ENCODE peak calls at places on chromosome 12, in four cellular contexts. M is tibial artery, R is tibial nerve, Y is thoracic aorta. O is an unnamed sample.

GRCh38 chr12:117277875-117278274 is 83.6 kb downstream of the NOS1 start:
- DNase-seq in R (no peak), Y (no peak), M (no peak), O (no peak)

GRCh38 chr12:77686760-77687159 is 143.9 kb upstream of the NAV3 start:
- DNase-seq in R (no peak), Y (no peak), M (no peak), O (no peak)

GRCh38 chr12:64826234-64826633 is 1.8 kb downstream of the TBC1D30 start:
- DNase-seq in R (peak; percentile 22), M (no peak), Y (no peak), O (no peak)

GRCh38 chr12:97323154-97323553 is 139.4 kb upstream of the RMST start:
- DNase-seq in M (no peak), Y (no peak), R (no peak), O (no peak)

GRCh38 chr12:98373982-98374381 is 141.4 kb upstream of the TMPO start:
- DNase-seq in Y (no peak), M (no peak), R (no peak), O (peak; percentile 53)

GRCh38 chr12:105748806-105749600 is 389.8 kb downstream of the NUAK1 start:
- DNase-seq in R (peak; percentile 12), Y (peak; percentile 56), M (peak; percentile 51), O (no peak)

GRCh38 chr12:109996483-109996853 is 300 bp upstream of the GIT2 start:
- DNase-seq in M (no peak), Y (no peak), R (no peak), O (no peak)

GRCh38 chr12:99960312-99960711 is 24.4 kb downstream of the ANKS1B start:
- DNase-seq in R (no peak), M (no peak), Y (no peak), O (peak; percentile 5)

GRCh38 chr12:127238061-127238460 is 1028.9 kb upstream of the TMEM132C start:
- DNase-seq in Y (no peak), M (no peak), R (no peak), O (no peak)

GRCh38 chr12:111178194-111179081 is 190.5 kb downstream of the PHETA1 start:
- DNase-seq in R (no peak), Y (no peak), M (no peak), O (no peak)

GRCh38 chr12:115451785-115452736 is 768.1 kb upstream of the TBX3 start:
- DNase-seq in M (no peak), Y (no peak), R (no peak), O (peak; percentile 53)

GRCh38 chr12:50567926-50568325 is 63.1 kb downstream of the DIP2B start:
- DNase-seq in M (no peak), Y (no peak), R (no peak), O (no peak)

GRCh38 chr12:49546481-49546880 is 7.7 kb downstream of the KCNH3 start:
- DNase-seq in R (no peak), M (no peak), Y (no peak), O (no peak)

GRCh38 chr12:70091021-70091521 is 152.2 kb upstream of the CNOT2 start:
- DNase-seq in Y (no peak), M (no peak), R (no peak), O (no peak)

GRCh38 chr12:107903377-107904061 is 129.0 kb downstream of the ASCL4 start:
- DNase-seq in R (no peak), M (no peak), Y (no peak), O (no peak)

GRCh38 chr12:44709166-44709565 is 166.9 kb downstream of the NELL2 start:
- DNase-seq in Y (no peak), R (no peak), M (no peak), O (no peak)

GRCh38 chr12:6074979-6075585 is 49.4 kb downstream of the VWF start:
- DNase-seq in R (no peak), M (no peak), Y (no peak), O (no peak)

GRCh38 chr12:82874935-82875334 is 188.2 kb downstream of the TMTC2 start:
- DNase-seq in Y (no peak), M (no peak), R (no peak), O (no peak)

GRCh38 chr12:851343-851742 is 98.2 kb downstream of the RAD52 start:
- DNase-seq in M (no peak), Y (no peak), R (no peak), O (no peak)

GRCh38 chr12:108457006-108457733 is 57.9 kb upstream of the FICD start:
- DNase-seq in R (peak; percentile 15), Y (no peak), M (no peak), O (peak; percentile 52)

GRCh38 chr12:106118278-106118820 is 20.4 kb downstream of the NUAK1 start:
- DNase-seq in Y (no peak), M (no peak), R (no peak), O (no peak)

GRCh38 chr12:16165506-16165905 is 112.0 kb downstream of the SLC15A5 start:
- DNase-seq in M (peak; percentile 67), Y (no peak), R (peak; percentile 49), O (peak; percentile 17)

GRCh38 chr12:70543444-70543843 is 93.8 kb downstream of the PTPRB start:
- DNase-seq in Y (no peak), M (no peak), R (no peak), O (no peak)

GRCh38 chr12:25276199-25276937 is 25.6 kb upstream of the KRAS start:
- DNase-seq in Y (no peak), R (peak; percentile 27), M (no peak), O (peak; percentile 33)

GRCh38 chr12:95202691-95203476 is 14.4 kb downstream of the FGD6 start:
- DNase-seq in M (no peak), Y (no peak), R (no peak), O (no peak)

GRCh38 chr12:78949532-78949931 is 85.0 kb downstream of the SYT1 start:
- DNase-seq in R (no peak), Y (no peak), M (no peak), O (no peak)

GRCh38 chr12:632102-632696 is 31.0 kb downstream of the NINJ2 start:
- DNase-seq in M (peak; percentile 25), Y (no peak), R (peak; percentile 38), O (no peak)

GRCh38 chr12:25025260-25025659 is 76.4 kb upstream of the BCAT1 start:
- DNase-seq in R (no peak), Y (no peak), M (no peak), O (no peak)

GRCh38 chr12:64104376-64104775 is 117.7 kb downstream of the KICS2 start:
- DNase-seq in Y (no peak), M (no peak), R (no peak), O (no peak)

GRCh38 chr12:132761032-132761910 is at the start of gene ANKLE2:
- DNase-seq in Y (no peak), R (peak; percentile 17), M (peak; percentile 29), O (peak; percentile 54)

GRCh38 chr12:68207276-68207675 is 18.3 kb downstream of the IL26 start:
- DNase-seq in M (no peak), R (no peak), Y (no peak), O (no peak)

GRCh38 chr12:130879212-130879686 is 7.4 kb downstream of the RAN start:
- DNase-seq in M (no peak), Y (no peak), R (no peak), O (no peak)

GRCh38 chr12:130876758-130877157 is 4.9 kb downstream of the RAN start:
- DNase-seq in R (no peak), M (no peak), Y (no peak), O (no peak)

GRCh38 chr12:130878193-130879185 is 6.6 kb downstream of the RAN start:
- DNase-seq in Y (no peak), M (no peak), R (no peak), O (no peak)

GRCh38 chr12:130876297-130876696 is 4.4 kb downstream of the RAN start:
- DNase-seq in M (no peak), Y (no peak), R (no peak), O (no peak)

GRCh38 chr12:130877333-130877732 is 5.5 kb downstream of the RAN start:
- DNase-seq in M (no peak), R (no peak), Y (no peak), O (no peak)
- H3K4me3 ChIP-seq in M (no peak overlapping the region), R (no peak overlapping the region), Y (no peak overlapping the region), O (no peak overlapping the region)

GRCh38 chr12:11652351-11653040 is 3.0 kb downstream of the ETV6 start:
- DNase-seq in R (peak; percentile 40), Y (no peak), M (peak; percentile 54), O (no peak)
- H3K4me3 ChIP-seq in R (peak overlapping the region; percentile 69), Y (peak overlapping the region; percentile 97), M (peak overlapping the region; percentile 88), O (no peak overlapping the region)

DNA sequence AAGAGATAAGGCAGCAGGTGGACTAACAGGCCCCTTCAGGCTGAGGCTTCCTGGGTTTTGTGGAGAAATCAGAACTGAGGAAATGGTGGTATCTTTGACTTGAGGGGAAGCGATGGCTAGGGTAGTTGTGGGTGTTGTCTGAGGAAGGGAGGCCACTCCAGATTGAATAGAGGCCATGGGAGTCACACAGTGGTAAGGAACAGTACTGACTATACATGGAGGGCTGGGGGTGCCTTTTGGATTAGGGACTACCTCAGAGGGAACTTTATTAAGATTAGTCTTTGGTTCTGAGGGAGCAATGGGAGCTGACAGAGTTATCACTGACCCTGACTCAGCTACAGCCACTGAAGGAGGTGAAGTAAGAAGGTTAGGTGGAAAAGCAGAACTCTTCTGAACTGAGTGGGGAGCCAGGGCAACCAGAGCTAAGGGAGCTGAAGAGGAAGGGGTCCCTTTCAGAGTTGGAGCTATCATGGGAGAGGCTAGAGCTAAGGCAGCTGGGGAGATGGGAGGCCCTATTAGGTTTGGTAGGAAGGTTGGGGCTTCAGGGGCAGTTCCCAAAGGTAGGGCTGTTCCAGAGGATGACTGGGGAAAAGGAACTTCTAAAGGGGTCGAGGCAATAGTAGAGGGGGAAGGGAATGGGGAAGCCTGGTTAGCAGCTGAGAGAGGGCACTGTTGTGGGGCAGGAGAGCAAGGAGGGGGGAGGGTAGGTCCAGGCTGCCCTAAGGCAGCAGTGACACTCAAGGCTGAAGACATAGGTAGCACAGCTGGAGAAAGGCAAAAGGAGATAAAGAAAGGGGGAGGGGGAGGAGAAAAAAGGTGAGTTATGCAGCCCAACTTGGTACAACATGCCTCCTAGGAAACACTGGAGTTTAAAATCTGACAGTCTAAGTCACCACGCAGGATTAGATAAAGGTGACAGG is 4.1 kb downstream of the NACA start:
- DNase-seq in Y (no peak), M (no peak), R (no peak), O (peak; percentile 73)
- H3K4me3 ChIP-seq in Y (no peak overlapping the region), M (no peak overlapping the region), R (no peak overlapping the region), O (no peak overlapping the region)

DNA sequence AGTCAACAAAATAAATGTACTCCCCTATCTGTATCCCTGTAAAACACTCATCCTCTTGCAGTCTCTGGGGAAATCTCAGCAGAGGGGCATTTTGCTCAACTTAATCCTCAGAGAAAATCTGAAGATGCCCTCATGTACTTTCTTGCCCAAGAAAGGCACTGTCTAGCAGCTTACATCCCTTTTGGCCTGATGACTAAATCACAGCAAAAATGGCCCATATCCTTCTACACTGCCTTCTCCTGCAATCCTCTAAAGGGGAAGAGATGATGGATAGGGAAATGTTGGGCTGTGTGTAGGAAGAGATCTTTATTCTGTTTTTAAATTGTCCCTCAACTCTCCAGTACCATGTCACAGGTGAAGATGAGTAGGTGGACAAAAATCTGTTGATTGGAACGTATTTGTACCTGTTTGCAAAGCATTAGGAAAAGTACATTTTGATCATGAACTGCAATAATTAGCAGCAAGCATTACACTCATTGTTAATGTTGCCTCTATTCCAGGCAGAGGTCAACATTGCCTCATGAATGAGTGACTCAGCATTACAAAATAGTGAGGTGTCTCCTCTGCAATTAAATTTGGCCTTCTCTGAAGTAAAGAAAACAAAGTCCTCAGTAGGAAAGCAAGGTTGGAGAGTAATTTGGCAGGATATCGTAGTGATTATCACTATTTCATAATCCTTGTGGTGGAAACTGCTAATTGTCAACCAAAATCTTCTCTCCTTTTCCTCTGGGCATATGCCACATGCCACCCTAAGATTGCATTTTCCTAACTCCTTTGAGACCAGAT is 172.4 kb upstream of the CAND1 start:
- DNase-seq in Y (no peak), M (no peak), R (no peak), O (no peak)
- H3K4me3 ChIP-seq in Y (no peak overlapping the region), M (no peak overlapping the region), R (no peak overlapping the region), O (no peak overlapping the region)

O was measured in Jurkat, Clone E6-1.